ENCODE peak calls at places on chromosomes 16 and 17, in four cellular contexts. G is HepG2, J is K562, N is GM12878. D is an unnamed sample.
A peak's percentile ranks its signal among the peaks of the same experiment; 100 is the strongest.

GRCh38 chr17:2453325-2453724 is 52.5 kb upstream of the MNT start:
- DNase-seq in J (no peak), G (no peak), N (no peak), D (no peak)

GRCh38 chr17:72943826-72944689 is 148.4 kb downstream of the SLC39A11 start:
- DNase-seq in N (no peak), J (no peak), G (no peak), D (no peak)

GRCh38 chr17:50614471-50615051 is 20.1 kb upstream of the ABCC3 start:
- DNase-seq in J (no peak), N (no peak), G (no peak), D (peak; percentile 79)

GRCh38 chr17:9792181-9792840 is 919 bp upstream of the DHRS7C start:
- DNase-seq in N (no peak), G (no peak), J (no peak), D (no peak)

GRCh38 chr16:58814348-58814801 is 80.3 kb upstream of the GOT2 start:
- DNase-seq in J (peak; percentile 73), N (no peak), G (peak; percentile 16), D (peak; percentile 70)

GRCh38 chr17:45709889-45710288 is 74.2 kb upstream of the CRHR1 start:
- DNase-seq in J (no peak), N (no peak), G (no peak), D (no peak)

GRCh38 chr17:31467502-31468256 is 76.2 kb downstream of the RAB11FIP4 start:
- DNase-seq in N (no peak), J (no peak), G (peak; percentile 91), D (peak; percentile 48)

GRCh38 chr17:31580331-31581021 is 189.0 kb downstream of the RAB11FIP4 start:
- DNase-seq in J (no peak), N (no peak), G (no peak), D (no peak)

GRCh38 chr16:1915732-1916653 is 2.2 kb downstream of the HS3ST6 start:
- DNase-seq in J (no peak), G (no peak), N (no peak), D (no peak)

GRCh38 chr16:83068686-83069085 is 441.9 kb downstream of the CDH13 start:
- DNase-seq in N (no peak), G (no peak), J (no peak), D (no peak)

GRCh38 chr17:20284018-20284417 is 183.3 kb downstream of the LGALS9B start:
- DNase-seq in G (no peak), J (no peak), N (no peak), D (no peak)

GRCh38 chr17:39175695-39176093 is 9.7 kb upstream of the ARL5C start:
- DNase-seq in J (peak; percentile 60), G (no peak), N (no peak), D (no peak)

GRCh38 chr17:77807746-77808441 is 150.6 kb upstream of the TNRC6C start:
- DNase-seq in G (no peak), J (no peak), N (no peak), D (no peak)

GRCh38 chr16:58269526-58269925 is 25.3 kb downstream of the PRSS54 start:
- DNase-seq in N (no peak), J (no peak), G (no peak), D (no peak)

GRCh38 chr17:62925267-62925836 is 40.7 kb upstream of the TANC2 start:
- DNase-seq in J (no peak), G (no peak), N (no peak), D (no peak)

GRCh38 chr16:72905581-72905980 is 142.3 kb downstream of the ZFHX3 start:
- DNase-seq in J (no peak), N (no peak), G (no peak), D (no peak)

GRCh38 chr16:24668481-24669001 is 60.9 kb upstream of the TNRC6A start:
- DNase-seq in G (no peak), J (no peak), N (no peak), D (no peak)

GRCh38 chr17:73829676-73830280 is 185.5 kb upstream of the SDK2 start:
- DNase-seq in N (no peak), J (no peak), G (no peak), D (no peak)

GRCh38 chr16:55324491-55325447 is 766 bp downstream of the IRX6 start:
- DNase-seq in N (no peak), G (no peak), J (no peak), D (peak; percentile 68)

GRCh38 chr17:27975146-27976011 is 67.1 kb upstream of the NLK start:
- DNase-seq in N (no peak), J (no peak), G (no peak), D (no peak)

GRCh38 chr17:47316316-47316715 is 7.4 kb upstream of the EFCAB13 start:
- DNase-seq in N (no peak), G (peak; percentile 68), J (no peak), D (no peak)

GRCh38 chr17:67993998-67994361 is 2.3 kb downstream of the C17orf58 start:
- DNase-seq in G (peak; percentile 28), N (no peak), J (no peak), D (peak; percentile 71)

GRCh38 chr16:7313170-7313569 is 19.5 kb upstream of the RBFOX1 start:
- DNase-seq in N (no peak), G (peak; percentile 18), J (peak; percentile 55), D (peak; percentile 43)

GRCh38 chr17:330993-331701 is 21.5 kb downstream of the RPH3AL start:
- DNase-seq in N (no peak), J (no peak), G (no peak), D (no peak)

GRCh38 chr16:53511403-53512280 is 8.6 kb upstream of the AKTIP start:
- DNase-seq in J (no peak), G (peak; percentile 98), N (no peak), D (no peak)

GRCh38 chr17:47423406-47424295 is 99.9 kb downstream of the EFCAB13 start:
- DNase-seq in N (no peak), J (no peak), G (no peak), D (peak; percentile 76)

GRCh38 chr16:81005644-81006471 is 827 bp downstream of the CMC2 start:
- DNase-seq in J (no peak), N (no peak), G (peak; percentile 61), D (no peak)

GRCh38 chr17:75979705-75980187 is 706 bp downstream of the TEN1 start:
- DNase-seq in N (no peak), G (no peak), J (no peak), D (no peak)

GRCh38 chr16:2122429-2122828 is 13.3 kb downstream of the PKD1 start:
- DNase-seq in G (no peak), J (no peak), N (no peak), D (no peak)

GRCh38 chr16:59645194-59645593 is 911.1 kb upstream of the GOT2 start:
- DNase-seq in G (no peak), J (no peak), N (no peak), D (no peak)

GRCh38 chr16:15523092-15523541 is 88.7 kb downstream of the BMERB1 start:
- DNase-seq in G (peak; percentile 58), N (no peak), J (no peak), D (no peak)

GRCh38 chr17:46851029-46851741 is at the start of gene WNT9B:
- DNase-seq in J (peak; percentile 93), N (no peak), G (peak; percentile 48), D (peak; percentile 90)

GRCh38 chr17:62753562-62753961 is 54.6 kb downstream of the MARCHF10 start:
- DNase-seq in J (no peak), N (no peak), G (no peak), D (no peak)

GRCh38 chr16:75322706-75323105 is 71.3 kb upstream of the BCAR1 start:
- DNase-seq in J (no peak), G (no peak), N (no peak), D (no peak)

GRCh38 chr17:3639981-3640596 is 3.5 kb downstream of the CTNS start:
- DNase-seq in N (no peak), J (peak; percentile 58), G (no peak), D (no peak)
- TF ChIP-seq SMC3 in N (no peak), J (no peak), G (no peak), D (no peak)

DNA sequence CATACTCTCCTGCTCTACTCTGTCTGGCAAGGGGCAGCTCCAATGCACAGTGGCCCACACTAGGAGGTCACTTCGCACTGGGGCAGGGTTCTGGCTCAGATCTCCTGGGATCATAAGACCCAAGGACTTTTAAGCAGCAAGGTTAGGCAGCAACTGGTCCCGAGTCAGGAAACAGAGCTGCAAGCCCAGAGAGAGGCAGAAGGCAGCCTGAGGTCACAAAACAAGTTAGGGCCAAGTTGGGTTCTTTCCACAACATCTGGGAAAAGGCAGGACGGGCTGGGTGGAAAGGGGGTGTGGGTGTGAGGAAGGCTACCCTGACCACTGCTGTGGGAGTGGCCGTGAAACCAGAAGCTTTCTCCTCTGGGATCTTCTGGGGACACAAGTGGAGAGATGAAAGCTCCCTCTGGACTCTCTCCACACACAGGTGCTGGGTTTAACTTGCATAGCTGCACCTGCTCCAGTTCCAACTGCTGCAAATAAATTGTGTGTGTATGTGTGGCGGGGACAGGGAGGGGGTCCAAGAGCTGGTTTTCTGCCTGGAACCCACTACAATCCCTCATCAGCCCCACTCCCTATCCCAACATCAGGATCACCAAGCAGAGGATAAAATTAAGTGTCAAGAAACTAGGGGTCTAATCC is 8.0 kb upstream of the TSPOAP1 start:
- DNase-seq in J (no peak), G (no peak), N (no peak), D (peak; percentile 44)
- TF ChIP-seq NFIC in J (no peak), G (no peak), N (no peak), D (no peak)

GRCh38 chr17:61000911-61001310 is 323.3 kb downstream of the BCAS3 start:
- DNase-seq in G (peak; percentile 7), J (no peak), N (no peak), D (no peak)

GRCh38 chr17:61007980-61008379 is 330.3 kb downstream of the BCAS3 start:
- DNase-seq in G (no peak), N (no peak), J (no peak), D (no peak)

GRCh38 chr17:61005358-61005757 is 327.7 kb downstream of the BCAS3 start:
- DNase-seq in G (no peak), N (no peak), J (no peak), D (no peak)

DNA sequence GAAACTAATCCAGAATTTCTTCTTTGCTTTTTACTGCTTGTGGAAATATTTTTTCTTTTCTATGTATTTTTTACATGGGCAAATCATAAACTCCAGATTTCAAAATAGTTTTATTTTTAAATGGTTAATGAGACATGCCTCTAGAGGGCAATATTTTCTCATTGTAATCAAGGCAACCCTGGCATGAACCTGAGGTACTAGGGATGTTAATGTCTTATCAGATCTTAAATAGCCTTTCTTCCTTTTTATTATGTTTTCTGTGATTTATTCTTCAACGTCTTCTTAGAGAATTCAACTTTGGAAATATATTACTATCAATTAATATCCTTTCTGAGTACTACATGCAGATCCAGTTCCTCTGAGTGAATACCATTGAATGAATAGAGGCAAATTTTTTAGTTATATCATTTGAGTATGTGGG is 324.7 kb downstream of the BCAS3 start:
- DNase-seq in G (peak; percentile 41), J (peak; percentile 5), N (no peak), D (peak; percentile 55)
- TF ChIP-seq SMC3 in G (peak; percentile 63), J (no peak), N (peak; percentile 54), D (peak; percentile 79)

DNA sequence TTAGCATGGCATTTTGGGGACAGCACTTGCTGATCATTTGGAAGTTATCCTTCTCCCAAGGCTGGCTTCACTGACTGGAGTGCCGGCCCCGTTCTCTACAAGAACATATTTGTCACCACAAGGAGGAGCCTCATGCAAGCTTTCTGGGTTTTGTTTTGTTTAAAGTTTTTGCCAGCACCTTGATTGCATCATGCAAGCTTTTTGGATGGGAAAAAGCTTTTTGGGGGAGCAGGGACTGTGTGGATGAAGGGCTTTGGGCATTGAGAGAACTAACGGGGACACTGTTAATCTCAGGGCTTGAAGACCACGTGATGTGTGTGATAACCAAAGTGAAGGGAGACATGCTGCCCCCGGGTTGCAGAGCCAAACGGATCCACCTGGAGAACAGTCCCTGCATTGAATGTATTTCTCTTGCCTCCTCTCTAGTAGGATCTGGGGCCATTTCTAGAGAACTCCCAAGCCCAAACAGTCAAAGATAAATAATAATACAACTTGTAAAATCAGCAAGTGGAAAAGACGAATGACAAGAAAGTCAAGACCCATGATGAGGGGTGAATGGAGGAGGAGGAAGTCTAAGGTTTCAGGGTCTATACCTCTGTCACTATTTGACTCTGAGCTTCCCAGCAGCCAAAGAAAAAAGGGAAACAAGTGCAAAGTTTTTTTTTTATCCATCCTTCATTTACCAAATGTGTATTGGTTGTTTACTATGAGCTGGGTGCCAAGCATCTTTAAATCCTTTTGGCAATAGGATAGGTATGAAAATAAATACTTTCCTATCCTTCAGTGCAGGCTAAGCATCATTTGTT is 17.2 kb downstream of the TMEM114 start:
- DNase-seq in J (peak; percentile 33), N (no peak), G (peak; percentile 61), D (peak; percentile 50)
- TF ChIP-seq NFIC in J (no peak), N (no peak), G (no peak), D (no peak)